ENCODE peak calls at places on chromosome 13, in six cellular contexts. T, S, K, M, U and W are unnamed samples.

GRCh38 chr13:20501139-20501538 is 24.5 kb downstream of the CRYL1 start:
- DNase-seq in T (no peak), S (no peak), K (no peak), M (no peak), U (no peak), W (no peak)

GRCh38 chr13:95150555-95150954 is 150.7 kb downstream of the ABCC4 start:
- DNase-seq in T (no peak), S (no peak), K (no peak), M (no peak), U (no peak), W (no peak)

GRCh38 chr13:65584126-65584525 is 1646.0 kb downstream of the PCDH9 start:
- DNase-seq in T (no peak), S (no peak), K (no peak), M (no peak), U (no peak), W (no peak)

GRCh38 chr13:106152047-106152446 is 383.4 kb downstream of the EFNB2 start:
- DNase-seq in T (no peak), S (no peak), K (no peak), M (no peak), U (no peak), W (no peak)

GRCh38 chr13:76610819-76611415 is 275.3 kb downstream of the KCTD12 start:
- DNase-seq in T (peak; percentile 10), S (no peak), K (no peak), M (no peak), U (no peak), W (no peak)

GRCh38 chr13:94708971-94709614 is 3.3 kb downstream of the SOX21 start:
- DNase-seq in T (no peak), S (peak; percentile 62), K (no peak), M (no peak), U (no peak), W (peak; percentile 12)

GRCh38 chr13:76225815-76226489 is 589.8 kb downstream of the LMO7 start:
- DNase-seq in T (peak; percentile 82), S (no peak), K (peak; percentile 18), M (peak; percentile 3), U (no peak), W (peak; percentile 47)

GRCh38 chr13:102700088-102701031 is 5.5 kb upstream of the METTL21C start:
- DNase-seq in T (peak; percentile 20), S (no peak), K (no peak), M (peak; percentile 81), U (no peak), W (no peak)

GRCh38 chr13:73948848-73949529 is 185.2 kb downstream of the KLF12 start:
- DNase-seq in T (no peak), S (no peak), K (no peak), M (no peak), U (no peak), W (no peak)

GRCh38 chr13:47175172-47175806 is 278.4 kb upstream of the HTR2A start:
- DNase-seq in T (peak; percentile 96), S (no peak), K (no peak), M (peak; percentile 86), U (no peak), W (peak; percentile 86)

GRCh38 chr13:48749699-48750473 is 96.2 kb downstream of the CYSLTR2 start:
- DNase-seq in T (peak; percentile 99), S (peak; percentile 91), K (peak; percentile 72), M (peak; percentile 91), U (peak; percentile 15), W (peak; percentile 98)

GRCh38 chr13:45370922-45371406 is 30.0 kb upstream of the TPT1 start:
- DNase-seq in T (peak; percentile 83), S (peak; percentile 95), K (peak; percentile 77), M (peak; percentile 86), U (peak; percentile 38), W (peak; percentile 86)

GRCh38 chr13:30877335-30877734 is 28.7 kb upstream of the MEDAG start:
- DNase-seq in T (peak; percentile 80), S (no peak), K (no peak), M (peak; percentile 78), U (no peak), W (peak; percentile 87)

GRCh38 chr13:23871616-23872220 is 17.5 kb downstream of the MIPEP start:
- DNase-seq in T (peak; percentile 76), S (peak; percentile 42), K (no peak), M (peak; percentile 60), U (no peak), W (peak; percentile 62)

GRCh38 chr13:93794197-93794885 is 567.7 kb downstream of the GPC6 start:
- DNase-seq in T (no peak), S (no peak), K (no peak), M (no peak), U (no peak), W (peak; percentile 5)

GRCh38 chr13:33321686-33322473 is 36.3 kb upstream of the STARD13 start:
- DNase-seq in T (no peak), S (no peak), K (no peak), M (peak; percentile 24), U (no peak), W (peak; percentile 24)

GRCh38 chr13:99905814-99906213 is 65.8 kb downstream of the ZIC5 start:
- DNase-seq in T (no peak), S (no peak), K (no peak), M (no peak), U (no peak), W (no peak)

GRCh38 chr13:93476175-93476574 is 249.6 kb downstream of the GPC6 start:
- DNase-seq in T (peak; percentile 87), S (peak; percentile 37), K (no peak), M (peak; percentile 80), U (no peak), W (peak; percentile 77)

GRCh38 chr13:94168784-94169512 is 310.5 kb downstream of the DCT start:
- DNase-seq in T (peak; percentile 28), S (peak; percentile 38), K (no peak), M (no peak), U (no peak), W (peak; percentile 37)

GRCh38 chr13:102323012-102323411 is 78.8 kb downstream of the FGF14 start:
- DNase-seq in T (no peak), S (no peak), K (no peak), M (no peak), U (no peak), W (no peak)

GRCh38 chr13:97892717-97893116 is 60.8 kb upstream of the IPO5 start:
- DNase-seq in T (no peak), S (no peak), K (no peak), M (peak; percentile 83), U (no peak), W (peak; percentile 27)

GRCh38 chr13:95160112-95160906 is 140.9 kb downstream of the ABCC4 start:
- DNase-seq in T (peak; percentile 52), S (no peak), K (no peak), M (no peak), U (no peak), W (no peak)

GRCh38 chr13:67052550-67053237 is 177.4 kb downstream of the PCDH9 start:
- DNase-seq in T (no peak), S (no peak), K (no peak), M (no peak), U (no peak), W (no peak)

GRCh38 chr13:22463089-22463488 is 717.7 kb upstream of the SGCG start:
- DNase-seq in T (no peak), S (no peak), K (no peak), M (no peak), U (no peak), W (no peak)

GRCh38 chr13:78121459-78122348 is 203.1 kb upstream of the EDNRB start:
- DNase-seq in T (peak; percentile 83), S (no peak), K (no peak), M (peak; percentile 69), U (no peak), W (peak; percentile 73)
- TF ChIP-seq CTCF in T (peak; percentile 86), S (peak; percentile 94), K (peak; percentile 89), M (peak; percentile 93), U (peak; percentile 90), W (peak; percentile 83)

DNA sequence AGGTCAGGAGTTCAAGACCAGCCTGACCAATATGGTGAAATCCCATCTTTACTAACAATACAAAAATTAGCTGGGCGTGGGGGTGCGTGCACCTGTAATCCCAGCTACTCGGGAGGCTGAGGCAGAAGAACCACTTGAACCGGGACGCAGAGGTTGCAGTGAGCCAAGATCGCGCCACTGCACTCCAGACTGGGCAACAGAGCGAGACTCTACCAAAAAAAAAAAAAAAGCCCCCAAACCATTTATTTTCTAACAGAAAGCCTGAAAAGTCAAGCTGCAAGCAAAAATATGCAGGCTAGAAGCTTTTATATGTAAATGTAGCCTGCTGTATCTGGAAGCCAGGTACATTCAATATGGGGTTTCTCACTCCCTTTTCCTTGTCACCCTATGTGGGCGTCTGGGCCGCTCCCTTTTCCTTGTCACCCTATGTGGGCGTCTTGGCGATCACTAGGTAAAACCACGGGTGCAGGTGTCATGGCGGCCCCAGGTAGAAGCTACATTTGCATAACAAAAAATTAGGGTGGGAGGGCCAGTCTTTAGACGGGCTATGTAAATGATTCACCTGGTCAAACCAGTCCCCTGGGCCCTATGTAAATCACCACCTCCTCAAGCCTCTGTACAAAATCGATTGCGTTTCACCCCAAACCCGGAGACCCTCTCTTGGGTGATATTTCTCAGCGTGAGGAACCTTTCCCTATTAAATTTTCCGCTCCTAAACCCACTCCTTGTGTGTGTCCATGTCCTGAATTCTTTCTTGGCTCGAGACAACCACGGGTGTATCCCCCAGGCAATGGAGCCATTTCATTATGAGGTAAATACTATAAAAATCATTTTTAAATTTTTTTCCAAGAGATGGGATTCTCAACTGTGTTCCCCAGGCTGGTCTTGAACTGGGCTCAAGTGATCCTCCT is 2.1 kb downstream of the TRIM13 start:
- DNase-seq in T (no peak), S (no peak), K (no peak), M (no peak), U (no peak), W (no peak)
- H3K4me3 ChIP-seq in T (peak overlapping the region; percentile 81), S (peak overlapping the region; percentile 87), K (peak overlapping the region; percentile 92), M (peak overlapping the region; percentile 81), U (no peak overlapping the region), W (peak overlapping the region; percentile 90)

GRCh38 chr13:40152904-40153303 is 497.4 kb downstream of the COG6 start:
- DNase-seq in T (no peak), S (no peak), K (no peak), M (no peak), U (no peak), W (no peak)

GRCh38 chr13:40155176-40155575 is 499.7 kb downstream of the COG6 start:
- DNase-seq in T (no peak), S (no peak), K (no peak), M (no peak), U (no peak), W (no peak)

GRCh38 chr13:40153516-40153915 is 498.1 kb downstream of the COG6 start:
- DNase-seq in T (no peak), S (no peak), K (peak; percentile 33), M (no peak), U (no peak), W (no peak)

GRCh38 chr13:40149611-40150283 is 494.3 kb downstream of the COG6 start:
- DNase-seq in T (peak; percentile 90), S (peak; percentile 94), K (no peak), M (peak; percentile 69), U (no peak), W (peak; percentile 78)

GRCh38 chr13:40152145-40152544 is 496.7 kb downstream of the COG6 start:
- DNase-seq in T (peak; percentile 88), S (no peak), K (no peak), M (peak; percentile 80), U (no peak), W (peak; percentile 75)
- TF ChIP-seq CTCF in T (peak; percentile 35), S (peak; percentile 16), K (peak; percentile 9), M (peak; percentile 38), U (no peak), W (peak; percentile 22)

GRCh38 chr13:110128546-110128945 is 178.4 kb downstream of the COL4A1 start:
- DNase-seq in T (no peak), S (no peak), K (no peak), M (no peak), U (no peak), W (peak; percentile 45)
- H3K4me3 ChIP-seq in T (no peak overlapping the region), S (no peak overlapping the region), K (no peak overlapping the region), M (no peak overlapping the region), U (no peak overlapping the region), W (no peak overlapping the region)